ENCODE peak calls at places on chromosomes 13 and 19, in seven cellular contexts. O is NCI-H2227 treated with DMSO at 0.1 percent for 48 hours, K is lower lobe of right lung, S is choroid plexus epithelial cell, A is BE2C, M is fibroblast of the aortic adventitia, V is AG04450. Q is an unnamed sample.

GRCh38 chr13:28394422-28394821 is 100.5 kb downstream of the FLT1 start:
- DNase-seq in K (no peak), A (no peak), V (no peak), M (no peak), S (peak; percentile 36), O (no peak), Q (peak; percentile 52)

GRCh38 chr19:4206818-4207484 is 22.4 kb upstream of the EBI3 start:
- DNase-seq in K (no peak), M (peak; percentile 50), O (no peak), V (no peak), S (peak; percentile 71), A (no peak), Q (no peak)

GRCh38 chr13:71949441-71949840 is 82.4 kb upstream of the DACH1 start:
- DNase-seq in A (no peak), K (no peak), V (no peak), O (no peak), M (no peak), S (no peak), Q (no peak)

GRCh38 chr19:13788991-13789390 is 6.3 kb upstream of the ZSWIM4 start:
- DNase-seq in S (peak; percentile 94), O (no peak), V (no peak), M (peak; percentile 80), K (peak; percentile 67), A (no peak), Q (no peak)

GRCh38 chr13:114167445-114167844 is 11.6 kb upstream of the CFAP97D2 start:
- DNase-seq in A (no peak), M (no peak), O (no peak), V (no peak), S (no peak), K (no peak), Q (peak; percentile 62)

GRCh38 chr13:114112826-114113322 is 19.5 kb downstream of the RASA3 start:
- DNase-seq in S (no peak), M (no peak), A (no peak), O (no peak), K (no peak), V (no peak), Q (no peak)

GRCh38 chr19:46303702-46304397 is 7.0 kb downstream of the HIF3A start:
- DNase-seq in K (peak; percentile 90), O (no peak), M (no peak), V (no peak), S (peak; percentile 84), A (peak; percentile 48), Q (no peak)

GRCh38 chr13:90867336-90867683 is 480.2 kb upstream of the MIR17HG start:
- DNase-seq in O (peak; percentile 74), A (peak; percentile 79), S (peak; percentile 90), V (peak; percentile 7), K (peak; percentile 70), M (peak; percentile 68), Q (peak; percentile 24)

GRCh38 chr13:41751277-41751676 is 209.6 kb downstream of the VWA8 start:
- DNase-seq in V (no peak), A (peak; percentile 18), M (peak; percentile 89), S (peak; percentile 83), O (no peak), K (no peak), Q (no peak)

GRCh38 chr19:28294395-28294794 is 918.6 kb downstream of the UQCRFS1 start:
- DNase-seq in O (no peak), K (no peak), M (peak; percentile 55), A (no peak), S (peak; percentile 63), V (no peak), Q (no peak)